ENCODE peak calls at places on chromosome 13, in ten cellular contexts. K, Q, F, E, U, N, R, V, J and S are unnamed samples.

GRCh38 chr13:31945202-31945978 is 86.2 kb upstream of the FRY start:
- DNase-seq in Q (no peak), K (no peak), V (no peak), J (peak), F (peak), N (peak), U (peak), E (no peak), R (no peak), S (no peak)

GRCh38 chr13:48477191-48477855 is 55.6 kb downstream of the RCBTB2 start:
- DNase-seq in V (no peak), R (no peak), U (no peak), K (no peak), E (no peak), J (no peak), Q (no peak), F (no peak), N (no peak), S (no peak)

GRCh38 chr13:84400711-84401110 is 518.4 kb upstream of the SLITRK1 start:
- DNase-seq in K (no peak), N (no peak), U (no peak), J (peak), Q (no peak), R (no peak), V (peak), E (no peak), F (no peak), S (no peak)

GRCh38 chr13:63448654-63449053 is 2033.0 kb upstream of the PCDH20 start:
- DNase-seq in J (peak), N (no peak), K (no peak), R (no peak), E (no peak), V (no peak), Q (no peak), U (no peak), F (no peak), S (no peak)

GRCh38 chr13:24159362-24159761 is 1.2 kb upstream of the SPATA13 start:
- DNase-seq in K (no peak), V (no peak), J (no peak), F (no peak), U (no peak), N (no peak), Q (no peak), R (peak), E (no peak), S (peak)

GRCh38 chr13:111572956-111573355 is 252.5 kb downstream of the TEX29 start:
- DNase-seq in R (no peak), U (no peak), E (no peak), J (no peak), V (no peak), N (no peak), F (no peak), Q (no peak), K (no peak), S (no peak)

GRCh38 chr13:79496188-79496587 is 15.2 kb downstream of the NDFIP2 start:
- DNase-seq in K (no peak), U (no peak), N (no peak), J (no peak), F (no peak), R (no peak), V (no peak), E (no peak), Q (no peak), S (no peak)

GRCh38 chr13:43273362-43273761 is 250.0 kb downstream of the DNAJC15 start:
- DNase-seq in N (no peak), K (no peak), R (no peak), Q (no peak), E (no peak), F (no peak), U (no peak), J (peak), V (no peak), S (no peak)

GRCh38 chr13:83178008-83178407 is 704.3 kb downstream of the SLITRK1 start:
- DNase-seq in Q (no peak), E (no peak), V (no peak), R (no peak), K (no peak), F (no peak), N (no peak), J (no peak), U (no peak), S (no peak)

GRCh38 chr13:73194310-73194709 is 135.5 kb downstream of the KLF5 start:
- DNase-seq in U (no peak), V (no peak), R (no peak), Q (no peak), N (no peak), J (no peak), F (no peak), K (no peak), E (no peak), S (peak)

GRCh38 chr13:114161644-114162532 is 17.2 kb upstream of the CFAP97D2 start:
- DNase-seq in N (peak), U (peak), Q (no peak), F (peak), K (no peak), E (peak), V (no peak), J (peak), R (no peak), S (no peak)

GRCh38 chr13:59343993-59344780 is 819.5 kb downstream of the DIAPH3 start:
- DNase-seq in R (no peak), K (no peak), J (no peak), Q (no peak), F (no peak), V (no peak), E (no peak), N (no peak), U (no peak), S (peak)

GRCh38 chr13:48790199-48790598 is 136.5 kb downstream of the CYSLTR2 start:
- DNase-seq in U (no peak), J (no peak), Q (no peak), F (no peak), R (no peak), V (no peak), N (no peak), E (no peak), K (no peak), S (no peak)

GRCh38 chr13:24016046-24016445 is 118.7 kb upstream of the C1QTNF9B start:
- DNase-seq in F (no peak), U (no peak), V (no peak), E (no peak), R (no peak), J (no peak), Q (no peak), N (no peak), K (no peak), S (no peak)

GRCh38 chr13:85503797-85504196 is 295.4 kb downstream of the SLITRK6 start:
- DNase-seq in Q (no peak), V (peak), K (no peak), R (no peak), J (peak), F (no peak), E (no peak), U (no peak), N (no peak), S (no peak)

GRCh38 chr13:76833465-76833864 is 52.7 kb downstream of the KCTD12 start:
- DNase-seq in F (no peak), N (no peak), J (no peak), R (no peak), K (no peak), E (no peak), U (no peak), Q (no peak), V (no peak), S (no peak)

GRCh38 chr13:94433055-94433947 is 46.2 kb downstream of the DCT start:
- DNase-seq in V (no peak), U (no peak), F (no peak), R (peak), K (no peak), Q (no peak), J (no peak), E (peak), N (no peak), S (peak)

GRCh38 chr13:37369618-37370017 is 228.9 kb downstream of the POSTN start:
- DNase-seq in E (no peak), U (no peak), J (peak), R (no peak), N (no peak), Q (no peak), K (no peak), F (no peak), V (no peak), S (no peak)

GRCh38 chr13:60591348-60591747 is 194.3 kb downstream of the TDRD3 start:
- DNase-seq in U (no peak), N (no peak), E (peak), R (no peak), V (peak), J (peak), Q (no peak), F (no peak), K (no peak), S (no peak)

GRCh38 chr13:64556391-64556790 is 2673.7 kb downstream of the PCDH9 start:
- DNase-seq in F (no peak), E (no peak), N (no peak), R (no peak), V (no peak), K (no peak), Q (no peak), J (peak), U (no peak), S (no peak)

GRCh38 chr13:47594833-47595232 is 406.2 kb downstream of the SUCLA2 start:
- DNase-seq in J (peak), E (peak), F (no peak), V (no peak), U (no peak), R (no peak), N (no peak), K (no peak), Q (no peak), S (peak)

GRCh38 chr13:20366056-20366455 is 133.9 kb upstream of the GJB6 start:
- DNase-seq in N (no peak), F (no peak), Q (no peak), U (no peak), J (no peak), K (no peak), V (no peak), E (peak), R (no peak), S (no peak)

GRCh38 chr13:95261956-95262355 is 39.3 kb downstream of the ABCC4 start:
- DNase-seq in K (no peak), Q (no peak), J (no peak), V (no peak), E (no peak), F (peak), N (no peak), R (no peak), U (no peak), S (no peak)

GRCh38 chr13:21152251-21152899 is 24.0 kb downstream of the SKA3 start:
- DNase-seq in E (no peak), R (no peak), J (no peak), K (no peak), U (no peak), V (no peak), N (no peak), Q (no peak), F (no peak), S (no peak)

GRCh38 chr13:88637935-88638334 is 966.8 kb downstream of the SLITRK5 start:
- DNase-seq in E (no peak), R (no peak), Q (no peak), F (no peak), J (no peak), V (no peak), K (no peak), N (no peak), U (no peak), S (no peak)

GRCh38 chr13:62433660-62434059 is 1018.0 kb upstream of the PCDH20 start:
- DNase-seq in Q (no peak), N (no peak), U (no peak), F (no peak), E (no peak), J (no peak), K (no peak), R (no peak), V (no peak), S (no peak)

GRCh38 chr13:44718467-44718866 is 142.3 kb upstream of the TSC22D1 start:
- DNase-seq in K (no peak), E (no peak), J (no peak), F (no peak), R (no peak), U (no peak), V (no peak), Q (no peak), N (no peak), S (no peak)

GRCh38 chr13:26051231-26052135 is at the start of gene SHISA2:
- DNase-seq in N (no peak), Q (peak), R (no peak), K (no peak), E (peak), V (no peak), F (no peak), U (no peak), J (peak), S (no peak)

GRCh38 chr13:29859971-29860370 is 9.6 kb upstream of the UBL3 start:
- DNase-seq in J (peak), F (no peak), Q (no peak), R (no peak), V (no peak), K (no peak), E (peak), N (no peak), U (no peak), S (no peak)

GRCh38 chr13:23509781-23510543 is 60.2 kb upstream of the TNFRSF19 start:
- DNase-seq in E (no peak), J (peak), Q (no peak), R (no peak), N (no peak), V (no peak), K (no peak), U (no peak), F (no peak), S (no peak)

GRCh38 chr13:68234278-68234677 is 1004.1 kb upstream of the PCDH9 start:
- DNase-seq in K (no peak), U (no peak), V (no peak), E (no peak), N (no peak), F (no peak), J (no peak), R (no peak), Q (no peak), S (peak)

GRCh38 chr13:22828081-22828480 is 352.7 kb upstream of the SGCG start:
- DNase-seq in U (no peak), E (no peak), R (no peak), J (peak), N (no peak), V (no peak), K (no peak), F (no peak), Q (no peak), S (no peak)

GRCh38 chr13:93217701-93218100 is 8.9 kb upstream of the GPC6 start:
- DNase-seq in K (no peak), V (no peak), J (no peak), Q (no peak), U (no peak), F (no peak), R (peak), E (no peak), N (no peak), S (no peak)

GRCh38 chr13:101726681-101727080 is 274.2 kb downstream of the ITGBL1 start:
- DNase-seq in N (no peak), E (no peak), Q (no peak), V (no peak), F (no peak), K (no peak), R (no peak), U (no peak), J (no peak), S (no peak)

GRCh38 chr13:34076943-34077703 is 259.2 kb downstream of the RFC3 start:
- DNase-seq in F (no peak), Q (no peak), V (no peak), U (no peak), K (peak), N (no peak), R (no peak), J (peak), E (peak), S (peak)

GRCh38 chr13:99214691-99215090 is 14.0 kb downstream of the UBAC2 start:
- DNase-seq in K (no peak), J (no peak), N (no peak), F (no peak), Q (no peak), R (no peak), V (no peak), E (no peak), U (no peak), S (no peak)

GRCh38 chr13:30880756-30881155 is 25.3 kb upstream of the MEDAG start:
- DNase-seq in K (peak), F (peak), U (peak), E (no peak), Q (no peak), J (peak), N (no peak), V (no peak), R (no peak), S (no peak)

GRCh38 chr13:41259875-41260501 is 3.4 kb downstream of the MTRF1 start:
- DNase-seq in V (no peak), F (no peak), E (no peak), J (no peak), R (no peak), K (no peak), U (no peak), Q (no peak), N (no peak), S (no peak)

GRCh38 chr13:41257535-41257934 is 5.8 kb downstream of the MTRF1 start:
- DNase-seq in V (no peak), N (no peak), E (no peak), K (no peak), R (no peak), U (no peak), J (no peak), F (no peak), Q (no peak), S (no peak)

GRCh38 chr13:41267106-41267505 is 3.7 kb upstream of the MTRF1 start:
- DNase-seq in Q (no peak), N (no peak), J (peak), F (no peak), V (no peak), U (no peak), K (no peak), R (no peak), E (no peak), S (no peak)

GRCh38 chr13:41268764-41269163 is 5.4 kb upstream of the MTRF1 start:
- DNase-seq in Q (no peak), F (no peak), J (peak), R (no peak), V (no peak), U (no peak), K (no peak), E (peak), N (no peak), S (peak)

DNA sequence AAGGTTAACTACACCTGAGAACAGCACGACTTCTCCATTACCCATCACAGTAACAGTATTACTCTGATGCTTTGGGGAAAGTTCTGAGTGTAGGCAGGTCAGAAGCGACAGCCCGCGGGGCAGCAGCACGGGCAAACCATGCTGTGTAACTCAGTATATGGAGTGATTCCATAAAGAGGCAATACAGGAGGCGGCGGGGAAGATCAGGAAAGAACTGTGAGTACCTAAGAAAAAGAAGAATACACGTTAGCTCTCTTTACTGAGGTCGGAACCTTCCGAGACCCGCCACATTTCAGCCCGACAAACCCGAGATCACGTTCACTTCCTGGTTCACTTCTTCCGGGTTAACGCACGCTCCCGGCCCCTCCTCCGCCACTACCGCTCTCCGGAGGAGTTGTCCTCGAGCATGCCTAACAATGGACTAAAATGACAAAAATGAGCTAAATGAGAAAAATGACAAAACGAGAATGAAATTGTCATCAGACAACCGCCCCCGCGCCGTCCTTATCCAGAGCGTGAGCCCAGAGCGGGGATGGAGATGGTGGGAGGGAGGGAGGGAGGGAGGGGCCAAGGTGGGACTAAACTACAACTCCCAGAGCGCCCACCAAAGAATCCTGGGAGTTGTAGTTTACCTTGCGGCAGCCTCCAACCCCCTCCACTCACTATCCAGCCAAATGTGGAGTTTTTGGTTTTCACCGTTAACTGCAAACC is at the start of gene MTRF1:
- DNase-seq in R (peak), Q (peak), E (peak), V (peak), N (peak), K (peak), J (peak), F (peak), U (peak), S (peak)
- TF ChIP-seq POLR2A in R (peak), Q (peak), E (peak), V (peak), N (no peak), K (peak), J (no peak), F (no peak), U (no peak), S (peak)

DNA sequence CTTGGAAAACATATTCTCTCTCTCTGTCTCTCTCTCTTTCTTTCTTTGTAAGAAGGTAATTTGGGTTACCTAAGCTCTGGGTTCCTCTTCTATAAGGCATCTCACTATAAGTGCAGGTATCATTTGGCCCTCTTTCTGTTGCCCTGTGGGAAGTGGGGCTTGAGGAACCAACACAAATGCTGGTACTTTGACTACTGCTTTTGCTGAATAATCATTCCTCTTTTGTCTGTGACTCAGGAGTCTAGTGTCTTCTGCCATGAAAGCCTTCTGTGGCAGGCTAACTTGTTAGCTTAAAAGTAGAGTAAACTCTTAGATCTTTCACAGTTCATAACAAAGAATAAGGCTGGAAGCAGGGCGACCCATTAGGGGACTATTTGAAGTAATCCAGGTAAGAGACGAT is 237.8 kb downstream of the VWA8 start:
- DNase-seq in Q (no peak), U (no peak), N (no peak), R (no peak), V (no peak), K (no peak), E (no peak), F (no peak), J (no peak), S (no peak)
- TF ChIP-seq POLR2A in Q (no peak), U (no peak), N (no peak), R (no peak), V (no peak), K (no peak), E (no peak), F (no peak), J (no peak), S (no peak)

GRCh38 chr13:71913717-71914116 is 46.7 kb upstream of the DACH1 start:
- DNase-seq in Q (no peak), R (no peak), F (no peak), V (no peak), J (no peak), K (no peak), N (no peak), E (no peak), U (no peak), S (no peak)

GRCh38 chr13:71912524-71912923 is 45.5 kb upstream of the DACH1 start:
- DNase-seq in N (no peak), J (peak), E (no peak), U (no peak), Q (no peak), K (no peak), V (no peak), F (no peak), R (no peak), S (no peak)
- TF ChIP-seq POLR2A in N (no peak), J (no peak), E (no peak), U (no peak), Q (no peak), K (no peak), V (no peak), F (no peak), R (no peak), S (no peak)

GRCh38 chr13:109720758-109721184 is 65.6 kb downstream of the IRS2 start:
- DNase-seq in U (no peak), N (no peak), Q (no peak), K (no peak), F (no peak), V (no peak), E (no peak), J (no peak), R (no peak), S (no peak)
- TF ChIP-seq POLR2A in U (no peak), N (no peak), Q (no peak), K (no peak), F (no peak), V (no peak), E (no peak), J (no peak), R (no peak), S (no peak)

GRCh38 chr13:106536244-106537034 is 977 bp upstream of the EFNB2 start:
- DNase-seq in N (peak), K (peak), V (peak), Q (peak), J (peak), R (peak), U (peak), E (peak), F (peak), S (peak)
- TF ChIP-seq POLR2A in N (peak), K (no peak), V (no peak), Q (no peak), J (no peak), R (no peak), U (no peak), E (no peak), F (no peak), S (no peak)

GRCh38 chr13:112587767-112588489 is at the start of gene TUBGCP3:
- DNase-seq in J (peak), Q (peak), F (peak), V (peak), K (peak), E (peak), N (peak), R (peak), U (peak), S (peak)
- TF ChIP-seq POLR2A in J (peak), Q (peak), F (no peak), V (peak), K (peak), E (peak), N (peak), R (peak), U (peak), S (peak)